ENCODE peak calls at places on chromosomes 6 and 20, in four cellular contexts. B is NCI-H345, I is NCI-H1436, R is SK-N-SH. W is an unnamed sample.

GRCh38 chr20:63006611-63007471 is at the start of gene BHLHE23:
- DNase-seq in B (peak; percentile 29), I (peak; percentile 83), R (no peak), W (no peak)

GRCh38 chr6:16854986-16855385 is 93.7 kb upstream of the ATXN1 start:
- DNase-seq in B (no peak), I (no peak), R (no peak), W (no peak)

GRCh38 chr6:90463359-90463758 is 123.5 kb downstream of the MAP3K7 start:
- DNase-seq in B (no peak), I (no peak), R (no peak), W (no peak)

GRCh38 chr20:21179796-21180195 is 53.9 kb downstream of the KIZ start:
- DNase-seq in B (no peak), I (no peak), R (no peak), W (no peak)

GRCh38 chr6:70103798-70104197 is 199.1 kb downstream of the COL9A1 start:
- DNase-seq in B (no peak), I (no peak), R (no peak), W (no peak)

GRCh38 chr6:24743265-24743943 is 24.4 kb upstream of the C6orf62 start:
- DNase-seq in B (no peak), I (no peak), R (no peak), W (no peak)

GRCh38 chr6:75203721-75204120 is 2.1 kb downstream of the COL12A1 start:
- DNase-seq in B (no peak), I (no peak), R (no peak), W (no peak)

GRCh38 chr6:137231895-137232294 is 12.7 kb upstream of the IFNGR1 start:
- DNase-seq in B (no peak), I (no peak), R (no peak), W (no peak)

GRCh38 chr6:135673671-135674309 is 176.2 kb upstream of the AHI1 start:
- DNase-seq in B (no peak), I (no peak), R (no peak), W (no peak)

GRCh38 chr20:50891138-50891537 is 40.1 kb downstream of the ADNP start:
- DNase-seq in B (no peak), I (no peak), R (no peak), W (peak; percentile 31)

GRCh38 chr20:50144362-50144761 is 9.2 kb downstream of the PEDS1 start:
- DNase-seq in B (no peak), I (no peak), R (no peak), W (no peak)

GRCh38 chr6:36975231-36976004 is 10.6 kb downstream of the MTCH1 start:
- DNase-seq in B (no peak), I (no peak), R (no peak), W (peak; percentile 66)

GRCh38 chr6:83044211-83044768 is 21.4 kb downstream of the UBE3D start:
- DNase-seq in B (no peak), I (no peak), R (no peak), W (no peak)

GRCh38 chr20:54257090-54257816 is 49.4 kb downstream of the PFDN4 start:
- DNase-seq in B (no peak), I (no peak), R (no peak), W (no peak)

GRCh38 chr6:14983599-14984296 is 262.1 kb upstream of the JARID2 start:
- DNase-seq in B (no peak), I (no peak), R (no peak), W (no peak)

GRCh38 chr6:142416179-142416578 is 114.4 kb downstream of the ADGRG6 start:
- DNase-seq in B (no peak), I (no peak), R (no peak), W (no peak)

GRCh38 chr6:169296622-169297021 is 43.0 kb upstream of the THBS2 start:
- DNase-seq in B (no peak), I (no peak), R (no peak), W (no peak)

GRCh38 chr6:123589317-123589716 is 47.4 kb downstream of the TRDN start:
- DNase-seq in B (no peak), I (no peak), R (no peak), W (no peak)

GRCh38 chr6:25462235-25462897 is 183.2 kb downstream of the CARMIL1 start:
- DNase-seq in B (no peak), I (no peak), R (no peak), W (no peak)

GRCh38 chr6:98944598-98945011 is 3.1 kb downstream of the FBXL4 start:
- DNase-seq in B (no peak), I (no peak), R (peak; percentile 30), W (no peak)

GRCh38 chr20:13883425-13883824 is 98.6 kb downstream of the NDUFAF5 start:
- DNase-seq in B (peak; percentile 50), I (no peak), R (no peak), W (no peak)

GRCh38 chr6:124742971-124743370 is 219.3 kb upstream of the RNF217 start:
- DNase-seq in B (no peak), I (no peak), R (no peak), W (no peak)

GRCh38 chr6:170022827-170023619 is 267.9 kb downstream of the DLL1 start:
- DNase-seq in B (no peak), I (no peak), R (no peak), W (no peak)

GRCh38 chr20:2086177-2086979 is 15.2 kb upstream of the STK35 start:
- DNase-seq in B (no peak), I (no peak), R (no peak), W (no peak)

GRCh38 chr6:33298773-33299236 is at the start of gene RGL2:
- DNase-seq in B (peak; percentile 66), I (peak; percentile 26), R (peak; percentile 78), W (peak; percentile 98)

GRCh38 chr6:18277181-18278006 is 13.1 kb upstream of the DEK start:
- DNase-seq in B (peak; percentile 51), I (no peak), R (peak; percentile 48), W (no peak)

GRCh38 chr6:151067684-151068596 is 171.8 kb upstream of the AKAP12 start:
- DNase-seq in B (peak; percentile 78), I (no peak), R (no peak), W (no peak)

GRCh38 chr6:73371984-73372383 is 2.3 kb upstream of the OOEP start:
- DNase-seq in B (no peak), I (no peak), R (no peak), W (no peak)

GRCh38 chr20:31698803-31699718 is 23.6 kb downstream of the BCL2L1 start:
- DNase-seq in B (peak; percentile 54), I (peak; percentile 11), R (no peak), W (no peak)

GRCh38 chr6:70327036-70327435 is 24.2 kb upstream of the COL9A1 start:
- DNase-seq in B (no peak), I (no peak), R (no peak), W (no peak)

GRCh38 chr6:53299331-53299835 is 49.4 kb downstream of the ELOVL5 start:
- DNase-seq in B (no peak), I (no peak), R (no peak), W (no peak)

GRCh38 chr6:148803979-148804378 is 57.1 kb downstream of the UST start:
- DNase-seq in B (no peak), I (no peak), R (no peak), W (no peak)

GRCh38 chr6:64691069-64691468 is 1016.0 kb downstream of the EYS start:
- DNase-seq in B (no peak), I (no peak), R (no peak), W (no peak)

GRCh38 chr6:53496797-53497196 is 48.1 kb downstream of the GCLC start:
- DNase-seq in B (no peak), I (no peak), R (no peak), W (no peak)

GRCh38 chr20:57622579-57623381 is 2.6 kb upstream of the ZBP1 start:
- DNase-seq in B (peak; percentile 4), I (peak; percentile 39), R (peak; percentile 84), W (peak; percentile 93)

W was measured in spleen.